ENCODE peak calls at places on chromosomes 6 and 20, in seven cellular contexts. One of them, this sample, is unnamed.

GRCh38 chr6:13526718-13527668 is 39.6 kb upstream of the GFOD1 start:
- DNase-seq in left cardiac atrium: no peak
- DNase-seq in heart left ventricle: no peak
- DNase-seq in body of pancreas: peak; percentile 22
- DNase-seq in activated CD4-positive, alpha-beta T cell treated with anti-CD3 and anti-CD28 coated beads for 1 hour: no peak
- DNase-seq in EL: no peak
- DNase-seq in thoracic aorta: no peak
- DNase-seq in this sample: peak; percentile 13

GRCh38 chr6:79048611-79049010 is 29.4 kb downstream of the PHIP start:
- DNase-seq in activated CD4-positive, alpha-beta T cell treated with anti-CD3 and anti-CD28 coated beads for 1 hour: no peak
- DNase-seq in heart left ventricle: no peak
- DNase-seq in EL: peak; percentile 32
- DNase-seq in left cardiac atrium: no peak
- DNase-seq in thoracic aorta: no peak
- DNase-seq in body of pancreas: no peak
- DNase-seq in this sample: peak; percentile 33

GRCh38 chr6:33812669-33813068 is 8.9 kb upstream of the MLN start:
- DNase-seq in left cardiac atrium: no peak
- DNase-seq in body of pancreas: peak; percentile 36
- DNase-seq in activated CD4-positive, alpha-beta T cell treated with anti-CD3 and anti-CD28 coated beads for 1 hour: no peak
- DNase-seq in thoracic aorta: no peak
- DNase-seq in heart left ventricle: peak; percentile 42
- DNase-seq in EL: peak; percentile 45
- DNase-seq in this sample: peak; percentile 26

GRCh38 chr6:109456710-109457595 is 1.4 kb upstream of the MICAL1 start:
- DNase-seq in EL: peak; percentile 67
- DNase-seq in activated CD4-positive, alpha-beta T cell treated with anti-CD3 and anti-CD28 coated beads for 1 hour: no peak
- DNase-seq in left cardiac atrium: peak; percentile 76
- DNase-seq in body of pancreas: peak; percentile 57
- DNase-seq in thoracic aorta: no peak
- DNase-seq in heart left ventricle: peak; percentile 75
- DNase-seq in this sample: peak; percentile 89

GRCh38 chr20:2230671-2231488 is 64.9 kb upstream of the TGM3 start:
- DNase-seq in body of pancreas: no peak
- DNase-seq in left cardiac atrium: no peak
- DNase-seq in heart left ventricle: no peak
- DNase-seq in EL: peak; percentile 8
- DNase-seq in thoracic aorta: no peak
- DNase-seq in activated CD4-positive, alpha-beta T cell treated with anti-CD3 and anti-CD28 coated beads for 1 hour: no peak
- DNase-seq in this sample: no peak

GRCh38 chr20:39004508-39004907 is 42.4 kb downstream of the DHX35 start:
- DNase-seq in left cardiac atrium: no peak
- DNase-seq in thoracic aorta: no peak
- DNase-seq in activated CD4-positive, alpha-beta T cell treated with anti-CD3 and anti-CD28 coated beads for 1 hour: peak; percentile 19
- DNase-seq in body of pancreas: peak; percentile 47
- DNase-seq in EL: no peak
- DNase-seq in heart left ventricle: no peak
- DNase-seq in this sample: no peak

GRCh38 chr6:135880066-135880972 is 28.8 kb downstream of the PDE7B start:
- DNase-seq in activated CD4-positive, alpha-beta T cell treated with anti-CD3 and anti-CD28 coated beads for 1 hour: peak; percentile 17
- DNase-seq in thoracic aorta: no peak
- DNase-seq in left cardiac atrium: no peak
- DNase-seq in heart left ventricle: no peak
- DNase-seq in body of pancreas: no peak
- DNase-seq in EL: peak; percentile 89
- DNase-seq in this sample: peak; percentile 38

GRCh38 chr20:60069626-60070025 is 111.4 kb downstream of the CDH26 start:
- DNase-seq in heart left ventricle: no peak
- DNase-seq in EL: no peak
- DNase-seq in left cardiac atrium: no peak
- DNase-seq in thoracic aorta: no peak
- DNase-seq in activated CD4-positive, alpha-beta T cell treated with anti-CD3 and anti-CD28 coated beads for 1 hour: no peak
- DNase-seq in body of pancreas: no peak
- DNase-seq in this sample: no peak

GRCh38 chr6:117906454-117906904 is 585 bp upstream of the SLC35F1 start:
- DNase-seq in body of pancreas: no peak
- DNase-seq in left cardiac atrium: no peak
- DNase-seq in activated CD4-positive, alpha-beta T cell treated with anti-CD3 and anti-CD28 coated beads for 1 hour: no peak
- DNase-seq in EL: no peak
- DNase-seq in thoracic aorta: no peak
- DNase-seq in heart left ventricle: no peak
- DNase-seq in this sample: no peak

GRCh38 chr6:499617-500016 is 108.1 kb downstream of the IRF4 start:
- DNase-seq in heart left ventricle: no peak
- DNase-seq in thoracic aorta: no peak
- DNase-seq in body of pancreas: no peak
- DNase-seq in EL: no peak
- DNase-seq in left cardiac atrium: no peak
- DNase-seq in activated CD4-positive, alpha-beta T cell treated with anti-CD3 and anti-CD28 coated beads for 1 hour: no peak
- DNase-seq in this sample: no peak

GRCh38 chr20:62951143-62951895 is 1.2 kb upstream of the SLC17A9 start:
- DNase-seq in activated CD4-positive, alpha-beta T cell treated with anti-CD3 and anti-CD28 coated beads for 1 hour: no peak
- DNase-seq in EL: no peak
- DNase-seq in body of pancreas: no peak
- DNase-seq in heart left ventricle: no peak
- DNase-seq in thoracic aorta: no peak
- DNase-seq in left cardiac atrium: peak; percentile 6
- DNase-seq in this sample: no peak

GRCh38 chr6:111030008-111031006 is 48.5 kb downstream of the RPF2 start:
- DNase-seq in EL: no peak
- DNase-seq in left cardiac atrium: peak; percentile 38
- DNase-seq in thoracic aorta: no peak
- DNase-seq in body of pancreas: no peak
- DNase-seq in activated CD4-positive, alpha-beta T cell treated with anti-CD3 and anti-CD28 coated beads for 1 hour: no peak
- DNase-seq in heart left ventricle: peak; percentile 72
- DNase-seq in this sample: peak; percentile 60

GRCh38 chr6:169252805-169253189 is 849 bp downstream of the THBS2 start:
- DNase-seq in left cardiac atrium: no peak
- DNase-seq in heart left ventricle: no peak
- DNase-seq in body of pancreas: no peak
- DNase-seq in EL: peak; percentile 43
- DNase-seq in activated CD4-positive, alpha-beta T cell treated with anti-CD3 and anti-CD28 coated beads for 1 hour: no peak
- DNase-seq in thoracic aorta: no peak
- DNase-seq in this sample: no peak

GRCh38 chr20:34397096-34397495 is 34.0 kb downstream of the ITCH start:
- DNase-seq in activated CD4-positive, alpha-beta T cell treated with anti-CD3 and anti-CD28 coated beads for 1 hour: no peak
- DNase-seq in body of pancreas: no peak
- DNase-seq in heart left ventricle: no peak
- DNase-seq in thoracic aorta: no peak
- DNase-seq in left cardiac atrium: no peak
- DNase-seq in EL: no peak
- DNase-seq in this sample: no peak

GRCh38 chr6:127146935-127147334 is 28.5 kb downstream of the RSPO3 start:
- DNase-seq in left cardiac atrium: no peak
- DNase-seq in heart left ventricle: no peak
- DNase-seq in thoracic aorta: no peak
- DNase-seq in EL: peak; percentile 77
- DNase-seq in activated CD4-positive, alpha-beta T cell treated with anti-CD3 and anti-CD28 coated beads for 1 hour: no peak
- DNase-seq in body of pancreas: no peak
- DNase-seq in this sample: peak; percentile 57

GRCh38 chr6:44000164-44000842 is 126.9 kb downstream of the MRPL14 start:
- DNase-seq in activated CD4-positive, alpha-beta T cell treated with anti-CD3 and anti-CD28 coated beads for 1 hour: no peak
- DNase-seq in thoracic aorta: no peak
- DNase-seq in heart left ventricle: no peak
- DNase-seq in body of pancreas: peak; percentile 41
- DNase-seq in left cardiac atrium: no peak
- DNase-seq in EL: no peak
- DNase-seq in this sample: no peak

GRCh38 chr20:10216146-10216741 is 2.4 kb upstream of the SNAP25 start:
- DNase-seq in thoracic aorta: no peak
- DNase-seq in left cardiac atrium: no peak
- DNase-seq in heart left ventricle: no peak
- DNase-seq in body of pancreas: no peak
- DNase-seq in EL: peak; percentile 12
- DNase-seq in activated CD4-positive, alpha-beta T cell treated with anti-CD3 and anti-CD28 coated beads for 1 hour: no peak
- DNase-seq in this sample: peak; percentile 12

GRCh38 chr6:140566706-140567330 is 1192.4 kb upstream of the CITED2 start:
- DNase-seq in activated CD4-positive, alpha-beta T cell treated with anti-CD3 and anti-CD28 coated beads for 1 hour: no peak
- DNase-seq in EL: peak; percentile 68
- DNase-seq in body of pancreas: no peak
- DNase-seq in left cardiac atrium: no peak
- DNase-seq in thoracic aorta: no peak
- DNase-seq in heart left ventricle: no peak
- DNase-seq in this sample: peak; percentile 85

This sample was measured in fibroblast of gingiva.